ENCODE peak calls at places on chromosome 22, in five cellular contexts. G, D, M, Y and O are unnamed samples.

GRCh38 chr22:45550891-45551290 is 48.2 kb downstream of the FBLN1 start:
- ATAC-seq in G (no peak), D (no peak), M (no peak), Y (no peak), O (no peak)

GRCh38 chr22:37313376-37314314 is 31.3 kb downstream of the CYTH4 start:
- ATAC-seq in G (no peak), D (no peak), M (no peak), Y (no peak), O (no peak)

GRCh38 chr22:49460662-49461371 is 366.9 kb downstream of the BRD1 start:
- ATAC-seq in G (no peak), D (no peak), M (no peak), Y (no peak), O (no peak)

GRCh38 chr22:46827072-46827780 is 64.8 kb downstream of the TBC1D22A start:
- ATAC-seq in G (no peak), D (no peak), M (no peak), Y (no peak), O (no peak)

GRCh38 chr22:21834869-21835268 is 32.6 kb downstream of the MAPK1 start:
- ATAC-seq in G (peak; percentile 27), D (no peak), M (no peak), Y (no peak), O (no peak)

GRCh38 chr22:33883961-33884808 is 36.1 kb downstream of the LARGE1 start:
- ATAC-seq in G (no peak), D (peak; percentile 48), M (no peak), Y (no peak), O (no peak)

GRCh38 chr22:50144005-50144614 is 26.4 kb upstream of the PANX2 start:
- ATAC-seq in G (no peak), D (no peak), M (no peak), Y (no peak), O (no peak)

GRCh38 chr22:48600171-48600570 is 1227.5 kb downstream of the BRD1 start:
- ATAC-seq in G (no peak), D (no peak), M (no peak), Y (no peak), O (no peak)

GRCh38 chr22:30408388-30409101 is 11.7 kb downstream of the SEC14L2 start:
- ATAC-seq in G (no peak), D (no peak), M (peak; percentile 85), Y (peak; percentile 81), O (peak; percentile 65)

GRCh38 chr22:22005945-22006595 is 23.5 kb upstream of the TOP3B start:
- ATAC-seq in G (no peak), D (no peak), M (no peak), Y (no peak), O (no peak)

GRCh38 chr22:46148885-46149492 is 1.3 kb upstream of the PPARA start:
- ATAC-seq in G (no peak), D (no peak), M (no peak), Y (no peak), O (no peak)

GRCh38 chr22:25780673-25781072 is 38.7 kb downstream of the MYO18B start:
- ATAC-seq in G (no peak), D (no peak), M (no peak), Y (no peak), O (peak; percentile 72)

GRCh38 chr22:46070722-46071450 is 79.4 kb upstream of the PPARA start:
- ATAC-seq in G (peak; percentile 55), D (no peak), M (peak; percentile 51), Y (peak; percentile 37), O (peak; percentile 1)

GRCh38 chr22:30816413-30816812 is 121.7 kb downstream of the OSBP2 start:
- ATAC-seq in G (no peak), D (no peak), M (no peak), Y (no peak), O (no peak)

GRCh38 chr22:21736084-21736642 is 569 bp upstream of the YPEL1 start:
- ATAC-seq in G (peak; percentile 21), D (no peak), M (peak; percentile 18), Y (no peak), O (peak; percentile 72)

GRCh38 chr22:45966892-45967365 is 10.0 kb downstream of the WNT7B start:
- ATAC-seq in G (no peak), D (no peak), M (no peak), Y (no peak), O (no peak)

GRCh38 chr22:29816539-29816938 is 21.5 kb downstream of the ASCC2 start:
- ATAC-seq in G (no peak), D (peak; percentile 16), M (no peak), Y (no peak), O (no peak)

GRCh38 chr22:24536089-24536488 is 18.8 kb downstream of the GUCD1 start:
- ATAC-seq in G (no peak), D (no peak), M (no peak), Y (no peak), O (no peak)

GRCh38 chr22:24833881-24834495 is 28.0 kb downstream of the SGSM1 start:
- ATAC-seq in G (no peak), D (no peak), M (no peak), Y (no peak), O (no peak)

GRCh38 chr22:17063372-17064106 is 21.3 kb upstream of the IL17RA start:
- ATAC-seq in G (no peak), D (peak; percentile 45), M (no peak), Y (no peak), O (no peak)

GRCh38 chr22:20532256-20532993 is 25.0 kb downstream of the MED15 start:
- ATAC-seq in G (no peak), D (no peak), M (no peak), Y (no peak), O (no peak)

GRCh38 chr22:45511847-45512261 is 9.2 kb downstream of the FBLN1 start:
- ATAC-seq in G (no peak), D (peak; percentile 74), M (no peak), Y (no peak), O (peak; percentile 75)

GRCh38 chr22:42313804-42314581 is 43.5 kb upstream of the TCF20 start:
- ATAC-seq in G (peak; percentile 64), D (no peak), M (peak; percentile 40), Y (peak; percentile 41), O (peak; percentile 74)

GRCh38 chr22:44452531-44453420 is 45.3 kb downstream of the RTL6 start:
- ATAC-seq in G (no peak), D (no peak), M (no peak), Y (no peak), O (no peak)

GRCh38 chr22:18992543-18993198 is 56.6 kb upstream of the PRODH start:
- ATAC-seq in G (no peak), D (no peak), M (no peak), Y (no peak), O (no peak)

GRCh38 chr22:40904101-40904500 is 42.2 kb upstream of the DNAJB7 start:
- ATAC-seq in G (no peak), D (no peak), M (no peak), Y (no peak), O (no peak)

GRCh38 chr22:20982563-20982882 is 426 bp downstream of the LZTR1 start:
- ATAC-seq in G (peak; percentile 10), D (no peak), M (peak; percentile 12), Y (peak; percentile 3), O (peak; percentile 60)

GRCh38 chr22:29723766-29724165 is 4.0 kb downstream of the CABP7 start:
- ATAC-seq in G (no peak), D (no peak), M (no peak), Y (no peak), O (no peak)

GRCh38 chr22:24331468-24332440 is 61.1 kb downstream of the SPECC1L start:
- ATAC-seq in G (no peak), D (no peak), M (no peak), Y (no peak), O (peak; percentile 43)

GRCh38 chr22:37968452-37969251 is 15.2 kb downstream of the POLR2F start:
- ATAC-seq in G (no peak), D (no peak), M (no peak), Y (no peak), O (no peak)

GRCh38 chr22:41487037-41487963 is 18.4 kb downstream of the ACO2 start:
- ATAC-seq in G (no peak), D (no peak), M (no peak), Y (no peak), O (no peak)

GRCh38 chr22:44369241-44369652 is 56.5 kb upstream of the SHISAL1 start:
- ATAC-seq in G (no peak), D (no peak), M (no peak), Y (no peak), O (no peak)

GRCh38 chr22:48336339-48337060 is 1491.2 kb downstream of the BRD1 start:
- ATAC-seq in G (no peak), D (no peak), M (no peak), Y (no peak), O (no peak)

GRCh38 chr22:36339171-36340065 is 48.3 kb downstream of the MYH9 start:
- ATAC-seq in G (peak; percentile 33), D (peak; percentile 16), M (peak; percentile 79), Y (peak; percentile 58), O (peak; percentile 10)

GRCh38 chr22:46668116-46668515 is 47.9 kb downstream of the GRAMD4 start:
- ATAC-seq in G (no peak), D (no peak), M (no peak), Y (no peak), O (no peak)

GRCh38 chr22:29917052-29917902 is 34.3 kb downstream of the MTMR3 start:
- ATAC-seq in G (no peak), D (no peak), M (no peak), Y (no peak), O (no peak)

GRCh38 chr22:24696551-24697001 is 77.9 kb downstream of the PIWIL3 start:
- ATAC-seq in G (no peak), D (peak; percentile 67), M (no peak), Y (no peak), O (no peak)

GRCh38 chr22:36201630-36202312 is at the start of gene APOL4:
- ATAC-seq in G (no peak), D (peak; percentile 75), M (no peak), Y (no peak), O (peak; percentile 21)